ENCODE peak calls at places on chromosomes 6 and 20, in nine cellular contexts. S, X, U, Q, H, M, E, R and Z are unnamed samples. For H3K36me3, the result is how much of the 10 kb centered on the place peaks cover.

GRCh38 chr6:37137201-37137880 is 32.6 kb upstream of the PIM1 start:
- DNase-seq in H (peak), M (no peak), Q (no peak), U (no peak), S (no peak), X (no peak), R (no peak), E (no peak), Z (no peak)

GRCh38 chr6:42860481-42860880 is 18.9 kb upstream of the RPL7L1 start:
- DNase-seq in S (no peak), H (no peak), Q (no peak), M (no peak), E (no peak), R (no peak), U (no peak), X (no peak), Z (no peak)

GRCh38 chr20:50285376-50286173 is 94.9 kb downstream of the CEBPB start:
- DNase-seq in H (peak), Q (peak), X (no peak), E (no peak), M (no peak), U (no peak), R (no peak), S (no peak), Z (peak)

GRCh38 chr6:156848123-156848522 is 70.9 kb downstream of the ARID1B start:
- DNase-seq in H (no peak), E (no peak), S (no peak), M (no peak), X (no peak), Q (no peak), R (no peak), U (no peak), Z (no peak)

GRCh38 chr6:118580585-118581419 is 32.7 kb downstream of the PLN start:
- DNase-seq in M (no peak), S (peak), H (no peak), Q (no peak), R (no peak), E (no peak), X (no peak), U (no peak), Z (no peak)

GRCh38 chr20:36303020-36303595 is 3.0 kb upstream of the DLGAP4 start:
- DNase-seq in H (no peak), R (no peak), X (no peak), U (no peak), Q (no peak), M (no peak), S (no peak), E (no peak), Z (no peak)

GRCh38 chr6:139433647-139434419 is 59.4 kb upstream of the CITED2 start:
- DNase-seq in S (peak), H (no peak), Q (no peak), E (no peak), R (no peak), X (no peak), M (no peak), U (peak), Z (no peak)

GRCh38 chr20:55522296-55522815 is 483.0 kb downstream of the CBLN4 start:
- DNase-seq in H (no peak), M (no peak), E (no peak), X (no peak), S (no peak), U (no peak), R (no peak), Q (no peak), Z (no peak)

GRCh38 chr6:45709834-45710233 is 305.8 kb downstream of the CLIC5 start:
- DNase-seq in H (no peak), E (no peak), Q (no peak), R (no peak), M (no peak), U (no peak), X (no peak), S (no peak), Z (no peak)

GRCh38 chr6:36599791-36600209 is 5.6 kb downstream of the SRSF3 start:
- DNase-seq in U (no peak), Q (peak), R (no peak), E (no peak), H (peak), S (no peak), M (peak), X (peak), Z (peak)

GRCh38 chr20:59645761-59646171 is 41.4 kb downstream of the PHACTR3 start:
- DNase-seq in E (peak), H (no peak), U (no peak), R (peak), Q (no peak), M (peak), X (no peak), S (no peak), Z (no peak)

GRCh38 chr6:13303668-13304017 is 24.7 kb downstream of the TBC1D7 start:
- DNase-seq in R (no peak), S (peak), E (peak), H (peak), Q (peak), U (peak), X (peak), M (peak), Z (peak)

GRCh38 chr6:157276134-157276532 is 47.2 kb downstream of the TMEM242 start:
- DNase-seq in H (no peak), R (peak), Q (no peak), E (no peak), S (no peak), M (peak), X (no peak), U (no peak), Z (no peak)

GRCh38 chr6:90790058-90790457 is 203.2 kb upstream of the MAP3K7 start:
- DNase-seq in S (no peak), E (no peak), M (no peak), H (no peak), U (no peak), Q (peak), R (no peak), X (no peak), Z (no peak)

GRCh38 chr6:33728438-33728837 is 16.9 kb upstream of the UQCC2 start:
- DNase-seq in R (no peak), M (no peak), S (no peak), U (no peak), X (no peak), H (peak), E (no peak), Q (no peak), Z (no peak)

GRCh38 chr6:119966484-119966883 is 616.9 kb upstream of the MAN1A1 start:
- DNase-seq in Q (no peak), U (no peak), M (no peak), R (no peak), S (peak), E (no peak), X (no peak), H (no peak), Z (peak)

GRCh38 chr6:88157106-88157505 is 9.0 kb downstream of the CNR1 start:
- DNase-seq in H (no peak), R (no peak), M (no peak), X (no peak), E (no peak), U (no peak), S (no peak), Q (no peak), Z (no peak)

GRCh38 chr20:47677314-47678129 is 107.8 kb downstream of the SULF2 start:
- DNase-seq in U (peak), E (no peak), X (peak), R (no peak), Q (peak), S (peak), H (no peak), M (peak), Z (peak)

GRCh38 chr6:139243531-139243930 is 48.3 kb downstream of the TXLNB start:
- DNase-seq in H (no peak), Q (no peak), M (no peak), E (no peak), R (no peak), X (no peak), S (no peak), U (no peak), Z (no peak)

GRCh38 chr6:15623282-15624116 is 39.3 kb downstream of the DTNBP1 start:
- DNase-seq in H (no peak), U (no peak), X (no peak), R (no peak), M (no peak), Q (peak), S (peak), E (no peak), Z (no peak)

GRCh38 chr20:63942250-63943006 is 13.8 kb downstream of the UCKL1 start:
- DNase-seq in X (peak), Q (peak), U (peak), M (peak), R (no peak), H (peak), E (no peak), S (peak), Z (peak)

GRCh38 chr20:36285746-36286447 is 20.2 kb upstream of the DLGAP4 start:
- DNase-seq in U (no peak), Q (no peak), S (no peak), E (no peak), M (no peak), R (no peak), H (no peak), X (no peak), Z (no peak)

GRCh38 chr6:44662461-44663121 is 275.1 kb downstream of the CDC5L start:
- DNase-seq in E (no peak), U (peak), S (no peak), R (no peak), H (no peak), X (no peak), Q (no peak), M (no peak), Z (peak)

GRCh38 chr20:7585126-7585679 is 355.1 kb downstream of the HAO1 start:
- DNase-seq in U (no peak), Q (no peak), E (no peak), H (no peak), R (no peak), X (no peak), M (no peak), S (no peak), Z (no peak)

GRCh38 chr6:53734473-53735299 is 60.1 kb upstream of the LRRC1 start:
- DNase-seq in R (no peak), X (peak), M (no peak), U (peak), S (peak), Q (no peak), H (peak), E (peak), Z (peak)

GRCh38 chr6:20252311-20252710 is 40.0 kb upstream of the MBOAT1 start:
- DNase-seq in M (no peak), X (peak), H (peak), E (no peak), U (peak), S (peak), R (no peak), Q (no peak), Z (no peak)

GRCh38 chr20:64156136-64156885 is 7.9 kb upstream of the MYT1 start:
- DNase-seq in R (no peak), E (no peak), M (no peak), U (no peak), Q (no peak), H (no peak), X (no peak), S (no peak), Z (no peak)

GRCh38 chr20:1803216-1804128 is 91.7 kb upstream of the SIRPA start:
- DNase-seq in H (peak), U (peak), E (no peak), X (peak), S (no peak), Q (peak), M (peak), R (peak), Z (peak)

GRCh38 chr6:158032354-158032733 is 50.7 kb downstream of the SYNJ2 start:
- DNase-seq in E (no peak), X (no peak), R (no peak), M (no peak), Q (no peak), U (peak), S (no peak), H (no peak), Z (no peak)

GRCh38 chr20:34312024-34312460 is 8.9 kb upstream of the AHCY start:
- DNase-seq in E (no peak), S (no peak), U (no peak), H (no peak), R (no peak), M (no peak), X (no peak), Q (peak), Z (no peak)

GRCh38 chr6:32107447-32107846 is 1.7 kb downstream of the TNXB start:
- DNase-seq in X (no peak), Q (no peak), M (no peak), S (no peak), E (no peak), H (peak), R (no peak), U (no peak), Z (no peak)

GRCh38 chr6:31945507-31946369 is at the start of gene CFB:
- DNase-seq in R (peak), M (peak), H (peak), X (peak), S (no peak), E (peak), Q (peak), U (peak), Z (peak)

GRCh38 chr6:73503027-73503772 is 17.6 kb downstream of the EEF1A1 start:
- DNase-seq in X (no peak), M (no peak), E (no peak), S (no peak), U (no peak), R (no peak), H (no peak), Q (no peak), Z (no peak)

DNA sequence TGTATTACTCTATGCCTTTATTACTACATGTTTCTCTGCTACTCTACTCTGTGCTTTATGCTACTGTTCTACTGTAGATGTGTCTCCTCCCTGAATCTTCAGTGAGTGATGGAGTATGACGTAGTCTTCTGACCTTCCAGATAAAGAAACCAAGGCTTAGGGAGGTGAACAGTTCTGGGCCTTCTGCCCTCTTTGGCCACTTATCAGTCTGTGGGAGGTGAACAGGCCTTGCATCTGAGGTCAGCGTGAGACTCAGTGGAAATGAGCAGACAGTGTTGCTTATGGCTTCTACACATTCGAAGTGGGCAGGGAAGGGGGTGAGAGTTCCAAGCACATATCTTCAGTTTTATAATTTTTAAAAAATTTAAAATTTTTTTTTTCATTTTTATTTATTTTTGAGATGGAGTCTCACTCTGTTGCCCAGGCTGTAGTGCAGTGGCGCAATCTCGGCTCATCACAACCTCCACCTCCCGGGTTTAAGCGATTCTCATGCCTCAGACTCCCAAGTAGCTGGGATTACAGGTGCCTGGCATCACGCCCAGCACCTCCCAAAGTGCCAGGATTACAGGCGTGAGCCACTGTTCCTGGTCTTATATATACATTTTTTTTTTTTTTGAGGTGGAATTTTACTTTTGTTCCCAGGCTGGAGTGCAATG is 24.2 kb downstream of the MYBL2 start:
- DNase-seq in H (no peak), E (no peak), S (peak), U (no peak), X (no peak), M (no peak), Q (no peak), R (no peak), Z (no peak)
- H3K36me3 ChIP-seq in H (under half), E (under half), S (half or more), U (under half), X (under half), M (under half), Q (under half), R (under half), Z (under half)

GRCh38 chr20:19975436-19975799 is 41.7 kb upstream of the NAA20 start:
- DNase-seq in X (no peak), H (peak), S (no peak), Q (no peak), M (no peak), R (no peak), U (no peak), E (no peak), Z (no peak)
- TF ChIP-seq POLR2A in X (no peak), H (no peak), S (no peak), Q (no peak), M (no peak), R (no peak), U (no peak), E (no peak), Z (no peak)

DNA sequence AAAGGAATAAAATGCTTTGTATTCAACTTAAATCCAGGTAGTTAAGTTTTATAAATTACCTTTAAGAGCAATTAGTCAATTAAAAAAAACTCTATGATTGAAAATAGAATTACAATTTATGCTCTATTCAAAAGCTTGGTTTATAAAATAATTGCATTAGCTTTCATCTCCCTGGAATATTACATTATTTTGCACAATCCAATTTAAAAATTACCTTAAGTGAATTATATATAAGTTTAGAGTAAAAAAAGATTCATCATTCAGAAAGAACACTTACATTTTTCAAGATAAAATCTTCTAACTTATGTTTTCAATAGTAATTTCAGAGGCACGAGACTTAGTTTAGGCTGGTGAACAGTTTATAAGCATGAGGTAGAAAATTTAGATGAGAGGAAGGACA is 14.9 kb downstream of the SSR1 start:
- DNase-seq in M (no peak), S (no peak), H (no peak), E (no peak), Q (no peak), X (no peak), U (no peak), R (no peak), Z (no peak)
- H3K36me3 ChIP-seq in M (half or more), S (half or more), H (half or more), E (under half), Q (under half), X (half or more), U (half or more), R (half or more), Z (under half)

GRCh38 chr6:4651831-4652467 is 124.3 kb upstream of the CDYL start:
- DNase-seq in H (no peak), Q (no peak), R (no peak), E (no peak), M (no peak), X (no peak), U (no peak), S (no peak), Z (no peak)

GRCh38 chr6:4645713-4646356 is 130.4 kb upstream of the CDYL start:
- DNase-seq in R (peak), S (peak), Q (no peak), E (peak), H (no peak), X (no peak), U (no peak), M (no peak), Z (no peak)

GRCh38 chr6:4644962-4645361 is 131.2 kb upstream of the CDYL start:
- DNase-seq in E (peak), R (peak), H (no peak), X (no peak), Q (no peak), M (no peak), S (no peak), U (peak), Z (no peak)

GRCh38 chr6:4649728-4650127 is 126.5 kb upstream of the CDYL start:
- DNase-seq in Q (no peak), E (no peak), M (no peak), S (no peak), H (no peak), X (no peak), U (no peak), R (no peak), Z (no peak)

DNA sequence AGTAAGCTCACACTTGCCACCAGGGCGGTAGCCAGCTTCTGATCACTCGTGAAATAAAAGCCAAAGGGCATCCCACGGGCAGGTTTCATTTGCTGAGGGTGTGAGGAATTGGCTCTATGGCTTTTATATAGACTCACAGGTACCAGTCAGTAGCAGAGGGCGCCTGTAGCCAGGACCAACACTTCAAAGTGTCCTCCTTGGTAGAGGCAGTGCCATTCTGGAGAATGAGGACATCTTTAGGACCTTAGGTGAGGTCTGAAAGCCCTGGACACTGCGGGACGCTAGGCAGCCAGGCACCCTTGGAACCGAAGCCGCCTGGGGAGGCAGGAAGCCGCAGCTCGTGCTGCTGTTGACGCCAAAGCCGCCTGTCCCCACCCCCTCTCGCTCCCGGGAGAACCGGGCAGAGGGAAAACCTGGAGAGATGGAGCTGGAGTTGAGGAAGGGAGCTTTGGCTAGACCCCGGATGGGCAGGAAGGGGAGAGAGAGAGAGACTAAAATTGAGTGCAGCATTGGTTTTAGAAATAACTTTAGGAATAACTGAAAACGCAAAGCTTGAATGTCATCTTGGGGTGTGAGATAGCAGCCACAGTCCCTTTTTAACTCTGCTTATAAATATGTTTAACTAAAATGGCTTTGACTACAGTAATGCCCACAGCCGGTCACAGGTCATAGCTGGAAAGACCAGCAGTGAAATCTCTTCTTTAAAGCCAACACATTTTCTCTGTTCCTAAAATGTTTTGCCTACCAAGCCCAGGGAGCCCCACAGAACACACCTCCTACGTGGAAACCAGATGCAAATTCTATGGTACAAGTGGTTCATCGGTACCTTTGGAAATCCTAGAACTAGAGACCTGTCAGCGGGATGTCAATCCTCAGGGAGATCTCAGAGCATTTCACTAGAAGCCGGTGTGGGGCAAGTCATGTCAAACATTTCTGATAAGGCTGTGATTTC is 128.5 kb upstream of the CDYL start:
- DNase-seq in M (peak), S (peak), Q (peak), U (peak), R (peak), H (peak), E (peak), X (peak), Z (peak)
- TF ChIP-seq POLR2A in M (no peak), S (no peak), Q (no peak), U (peak), R (no peak), H (no peak), E (no peak), X (no peak), Z (no peak)

DNA sequence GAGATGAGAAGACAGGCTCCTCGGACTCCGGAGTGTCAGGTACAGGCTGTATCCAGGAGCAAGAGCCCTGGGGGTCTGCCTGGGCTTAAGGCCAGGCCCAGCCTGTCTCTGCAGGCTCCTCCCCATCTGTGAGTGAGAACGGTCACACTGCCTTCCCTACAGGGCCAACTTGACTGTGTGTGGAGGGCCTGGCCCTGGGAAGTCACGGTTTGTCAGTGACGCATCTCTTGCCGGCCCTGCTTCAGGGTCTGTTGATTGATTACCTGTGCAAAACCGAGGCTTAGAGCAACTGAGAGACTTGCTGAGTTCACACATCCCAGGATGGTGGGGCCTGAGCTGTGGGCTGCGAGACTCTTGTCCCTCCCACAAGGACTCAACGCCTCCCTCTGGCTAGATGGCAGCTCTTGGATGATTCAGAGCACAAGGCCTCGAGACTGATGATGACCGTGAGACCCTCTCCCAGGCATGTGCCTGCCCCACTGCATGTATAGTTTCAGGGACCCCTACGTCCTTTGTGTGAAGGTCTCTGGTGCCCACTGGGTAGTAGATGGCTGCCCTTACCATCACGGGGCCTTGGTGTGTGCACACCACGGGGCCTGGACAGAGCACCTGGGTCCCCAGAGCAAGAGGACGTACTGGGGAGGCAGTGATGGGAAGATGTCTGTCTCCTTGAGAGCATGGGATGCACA is 6.0 kb downstream of the RBM38 start:
- DNase-seq in Q (peak), M (peak), E (no peak), U (no peak), X (no peak), R (no peak), S (no peak), H (peak), Z (no peak)
- H3K36me3 ChIP-seq in Q (under half), M (under half), E (under half), U (under half), X (half or more), R (under half), S (half or more), H (under half), Z (under half)